ENCODE peak calls at places on chromosomes 11 and 22, in ten cellular contexts. One of them, this sample, is unnamed.

GRCh38 chr22:29150701-29151100 is 55.0 kb upstream of the EMID1 start:
- DNase-seq in mesenchymal stem cell: no peak
- DNase-seq in heart right ventricle: no peak
- DNase-seq in WTC11: no peak
- DNase-seq in occipital lobe: no peak
- DNase-seq in body of pancreas: no peak
- DNase-seq in OCI-LY7: no peak
- DNase-seq in NCI-H774: no peak
- DNase-seq in T1000: no peak
- DNase-seq in iris pigment epithelial cell: no peak
- DNase-seq in this sample: no peak

GRCh38 chr11:12287374-12288211 is 89.8 kb upstream of the PARVA start:
- DNase-seq in mesenchymal stem cell: peak
- DNase-seq in heart right ventricle: peak
- DNase-seq in WTC11: peak
- DNase-seq in occipital lobe: no peak
- DNase-seq in body of pancreas: peak
- DNase-seq in OCI-LY7: no peak
- DNase-seq in NCI-H774: no peak
- DNase-seq in T1000: peak
- DNase-seq in iris pigment epithelial cell: peak
- DNase-seq in this sample: peak

GRCh38 chr11:33376331-33377099 is 119.3 kb downstream of the HIPK3 start:
- DNase-seq in mesenchymal stem cell: no peak
- DNase-seq in heart right ventricle: peak
- DNase-seq in WTC11: peak
- DNase-seq in occipital lobe: peak
- DNase-seq in body of pancreas: no peak
- DNase-seq in OCI-LY7: peak
- DNase-seq in NCI-H774: no peak
- DNase-seq in T1000: no peak
- DNase-seq in iris pigment epithelial cell: peak
- DNase-seq in this sample: peak

GRCh38 chr22:37525073-37525745 is 6.0 kb upstream of the CARD10 start:
- DNase-seq in mesenchymal stem cell: peak
- DNase-seq in heart right ventricle: no peak
- DNase-seq in WTC11: no peak
- DNase-seq in occipital lobe: no peak
- DNase-seq in body of pancreas: no peak
- DNase-seq in OCI-LY7: no peak
- DNase-seq in NCI-H774: no peak
- DNase-seq in T1000: peak
- DNase-seq in iris pigment epithelial cell: peak
- DNase-seq in this sample: peak

GRCh38 chr11:94129505-94130335 is 1.1 kb downstream of the PANX1 start:
- DNase-seq in mesenchymal stem cell: peak
- DNase-seq in heart right ventricle: no peak
- DNase-seq in WTC11: peak
- DNase-seq in occipital lobe: no peak
- DNase-seq in body of pancreas: no peak
- DNase-seq in OCI-LY7: peak
- DNase-seq in NCI-H774: no peak
- DNase-seq in T1000: no peak
- DNase-seq in iris pigment epithelial cell: peak
- DNase-seq in this sample: peak

GRCh38 chr22:45568213-45568612 is 65.5 kb downstream of the FBLN1 start:
- DNase-seq in mesenchymal stem cell: no peak
- DNase-seq in heart right ventricle: no peak
- DNase-seq in WTC11: no peak
- DNase-seq in occipital lobe: no peak
- DNase-seq in body of pancreas: no peak
- DNase-seq in OCI-LY7: no peak
- DNase-seq in NCI-H774: no peak
- DNase-seq in T1000: no peak
- DNase-seq in iris pigment epithelial cell: no peak
- DNase-seq in this sample: no peak

GRCh38 chr11:57396744-57397143 is 6.3 kb upstream of the PRG2 start:
- DNase-seq in mesenchymal stem cell: no peak
- DNase-seq in heart right ventricle: no peak
- DNase-seq in WTC11: no peak
- DNase-seq in occipital lobe: no peak
- DNase-seq in body of pancreas: no peak
- DNase-seq in OCI-LY7: no peak
- DNase-seq in NCI-H774: no peak
- DNase-seq in T1000: no peak
- DNase-seq in iris pigment epithelial cell: no peak
- DNase-seq in this sample: no peak

GRCh38 chr22:23754980-23755636 is 883 bp upstream of the VPREB3 start:
- DNase-seq in mesenchymal stem cell: no peak
- DNase-seq in heart right ventricle: no peak
- DNase-seq in WTC11: no peak
- DNase-seq in occipital lobe: no peak
- DNase-seq in body of pancreas: no peak
- DNase-seq in OCI-LY7: peak
- DNase-seq in NCI-H774: peak
- DNase-seq in T1000: no peak
- DNase-seq in iris pigment epithelial cell: no peak
- DNase-seq in this sample: no peak

GRCh38 chr11:46760429-46761128 is 41.6 kb downstream of the F2 start:
- DNase-seq in mesenchymal stem cell: no peak
- DNase-seq in heart right ventricle: no peak
- DNase-seq in WTC11: no peak
- DNase-seq in occipital lobe: no peak
- DNase-seq in body of pancreas: no peak
- DNase-seq in OCI-LY7: no peak
- DNase-seq in NCI-H774: no peak
- DNase-seq in T1000: no peak
- DNase-seq in iris pigment epithelial cell: peak
- DNase-seq in this sample: no peak

GRCh38 chr11:77107950-77108349 is 5.3 kb downstream of the OMP start:
- DNase-seq in mesenchymal stem cell: peak
- DNase-seq in heart right ventricle: no peak
- DNase-seq in WTC11: no peak
- DNase-seq in occipital lobe: peak
- DNase-seq in body of pancreas: peak
- DNase-seq in OCI-LY7: no peak
- DNase-seq in NCI-H774: no peak
- DNase-seq in T1000: peak
- DNase-seq in iris pigment epithelial cell: peak
- DNase-seq in this sample: peak

GRCh38 chr11:115606223-115607220 is 102.3 kb upstream of the CADM1 start:
- DNase-seq in mesenchymal stem cell: peak
- DNase-seq in heart right ventricle: peak
- DNase-seq in WTC11: no peak
- DNase-seq in occipital lobe: no peak
- DNase-seq in body of pancreas: peak
- DNase-seq in OCI-LY7: no peak
- DNase-seq in NCI-H774: no peak
- DNase-seq in T1000: no peak
- DNase-seq in iris pigment epithelial cell: peak
- DNase-seq in this sample: no peak

GRCh38 chr11:111676878-111677585 is 74.8 kb downstream of the SIK2 start:
- DNase-seq in mesenchymal stem cell: peak
- DNase-seq in heart right ventricle: no peak
- DNase-seq in WTC11: no peak
- DNase-seq in occipital lobe: no peak
- DNase-seq in body of pancreas: no peak
- DNase-seq in OCI-LY7: no peak
- DNase-seq in NCI-H774: no peak
- DNase-seq in T1000: no peak
- DNase-seq in iris pigment epithelial cell: peak
- DNase-seq in this sample: no peak

GRCh38 chr11:42593426-42593825 is 718.4 kb upstream of the API5 start:
- DNase-seq in mesenchymal stem cell: no peak
- DNase-seq in heart right ventricle: no peak
- DNase-seq in WTC11: no peak
- DNase-seq in occipital lobe: no peak
- DNase-seq in body of pancreas: no peak
- DNase-seq in OCI-LY7: no peak
- DNase-seq in NCI-H774: no peak
- DNase-seq in T1000: no peak
- DNase-seq in iris pigment epithelial cell: no peak
- DNase-seq in this sample: no peak

GRCh38 chr22:37417264-37417663 is 10.0 kb downstream of the ELFN2 start:
- DNase-seq in mesenchymal stem cell: no peak
- DNase-seq in heart right ventricle: no peak
- DNase-seq in WTC11: no peak
- DNase-seq in occipital lobe: no peak
- DNase-seq in body of pancreas: no peak
- DNase-seq in OCI-LY7: no peak
- DNase-seq in NCI-H774: no peak
- DNase-seq in T1000: no peak
- DNase-seq in iris pigment epithelial cell: no peak
- DNase-seq in this sample: no peak

GRCh38 chr11:48148749-48149148 is 67.9 kb upstream of the OR4B1 start:
- DNase-seq in mesenchymal stem cell: no peak
- DNase-seq in heart right ventricle: no peak
- DNase-seq in WTC11: no peak
- DNase-seq in occipital lobe: no peak
- DNase-seq in body of pancreas: no peak
- DNase-seq in OCI-LY7: no peak
- DNase-seq in NCI-H774: no peak
- DNase-seq in T1000: no peak
- DNase-seq in iris pigment epithelial cell: peak
- DNase-seq in this sample: no peak

GRCh38 chr11:115333106-115333505 is 171.1 kb downstream of the CADM1 start:
- DNase-seq in mesenchymal stem cell: peak
- DNase-seq in heart right ventricle: no peak
- DNase-seq in WTC11: no peak
- DNase-seq in occipital lobe: no peak
- DNase-seq in body of pancreas: no peak
- DNase-seq in OCI-LY7: no peak
- DNase-seq in NCI-H774: no peak
- DNase-seq in T1000: no peak
- DNase-seq in iris pigment epithelial cell: peak
- DNase-seq in this sample: no peak

GRCh38 chr11:9040410-9040809 is 36.6 kb upstream of the NRIP3 start:
- DNase-seq in mesenchymal stem cell: no peak
- DNase-seq in heart right ventricle: no peak
- DNase-seq in WTC11: no peak
- DNase-seq in occipital lobe: no peak
- DNase-seq in body of pancreas: no peak
- DNase-seq in OCI-LY7: no peak
- DNase-seq in NCI-H774: no peak
- DNase-seq in T1000: no peak
- DNase-seq in iris pigment epithelial cell: no peak
- DNase-seq in this sample: no peak

GRCh38 chr11:68983816-68984215 is 3.0 kb upstream of the MRGPRD start:
- DNase-seq in mesenchymal stem cell: no peak
- DNase-seq in heart right ventricle: no peak
- DNase-seq in WTC11: no peak
- DNase-seq in occipital lobe: no peak
- DNase-seq in body of pancreas: no peak
- DNase-seq in OCI-LY7: no peak
- DNase-seq in NCI-H774: no peak
- DNase-seq in T1000: no peak
- DNase-seq in iris pigment epithelial cell: no peak
- DNase-seq in this sample: no peak

This sample was measured in Calu3.